ENCODE peak calls at places on chromosomes 5 and 9, in ten cellular contexts. Z is activated CD8-positive, alpha-beta memory T cell treated with anti-CD3 and anti-CD28 coated beads, Interleukin-2, amount 50 U/mL, for 48 hours; L is Kasumi-1; C is tibial artery; J is stimulated activated naive B cell treated with anti-CD40 and anti-IgM and Interleukin-4, amounts not matched to agents 10 μg/mL and 1 μg/mL and 100 μg/mL, for 72 hours; X is cerebellum; Q is Daoy; E is NCI-H226; F is mucosa of descending colon; Y is osteoblast. D is an unnamed sample.

GRCh38 chr5:94818904-94819303 is 200.4 kb downstream of the SLF1 start:
- DNase-seq in Q (no peak), C (no peak), Z (no peak), X (no peak), E (no peak), J (no peak), Y (no peak), F (no peak), L (no peak), D (no peak)

GRCh38 chr5:124746916-124747769 is 704 bp upstream of the ZNF608 start:
- DNase-seq in Z (no peak), L (peak; percentile 97), J (peak; percentile 57), F (peak; percentile 88), X (peak; percentile 80), Y (peak; percentile 57), E (no peak), C (peak; percentile 89), Q (peak; percentile 88), D (peak; percentile 71)

GRCh38 chr5:14153932-14154646 is 10.9 kb downstream of the TRIO start:
- DNase-seq in Y (peak; percentile 64), F (peak; percentile 80), E (peak; percentile 82), Q (peak; percentile 88), J (no peak), Z (no peak), C (peak; percentile 84), L (peak; percentile 59), X (no peak), D (peak; percentile 80)

GRCh38 chr9:120694559-120694958 is 19.7 kb downstream of the MEGF9 start:
- DNase-seq in Y (no peak), L (no peak), F (no peak), X (no peak), Z (no peak), Q (no peak), E (no peak), J (no peak), C (no peak), D (no peak)

GRCh38 chr9:86614871-86615849 is 260.9 kb upstream of the TUT7 start:
- DNase-seq in X (no peak), F (peak; percentile 32), J (no peak), C (no peak), Q (no peak), Z (no peak), E (peak; percentile 52), Y (no peak), L (peak; percentile 42), D (peak; percentile 53)

GRCh38 chr9:127452481-127453092 is 1.3 kb downstream of the LRSAM1 start:
- DNase-seq in Y (peak; percentile 72), X (peak; percentile 33), E (peak; percentile 60), F (peak; percentile 84), C (peak; percentile 25), Q (peak; percentile 46), Z (no peak), J (no peak), L (no peak), D (no peak)

GRCh38 chr5:133696782-133697507 is 84.6 kb upstream of the FSTL4 start:
- DNase-seq in C (no peak), E (no peak), Y (no peak), Q (no peak), Z (no peak), X (peak; percentile 10), F (no peak), J (no peak), L (no peak), D (no peak)

GRCh38 chr9:78539188-78539587 is 242.3 kb downstream of the PSAT1 start:
- DNase-seq in F (no peak), C (no peak), L (no peak), Z (no peak), Y (no peak), E (no peak), Q (no peak), X (no peak), J (no peak), D (no peak)

GRCh38 chr9:134154262-134154701 is 10.1 kb downstream of the RNU6ATAC start:
- DNase-seq in L (no peak), J (no peak), C (no peak), X (no peak), Z (no peak), Y (no peak), E (no peak), Q (no peak), F (no peak), D (no peak)

GRCh38 chr5:38608877-38609276 is 52.4 kb upstream of the LIFR start:
- DNase-seq in E (peak; percentile 31), Q (no peak), C (no peak), J (no peak), F (no peak), L (no peak), X (no peak), Y (no peak), Z (no peak), D (no peak)

GRCh38 chr9:89864257-89864656 is 259.4 kb downstream of the GADD45G start:
- DNase-seq in X (no peak), Q (no peak), F (no peak), J (no peak), C (peak; percentile 3), L (no peak), Z (no peak), Y (peak; percentile 9), E (no peak), D (no peak)

GRCh38 chr5:19928556-19929421 is 59.2 kb downstream of the CDH18 start:
- DNase-seq in X (no peak), C (no peak), L (peak; percentile 14), J (no peak), F (no peak), Q (peak; percentile 76), Y (no peak), E (peak; percentile 70), Z (no peak), D (no peak)

GRCh38 chr5:32276173-32276853 is 36.4 kb downstream of the MTMR12 start:
- DNase-seq in C (no peak), Z (no peak), Y (no peak), Q (no peak), J (no peak), F (no peak), E (peak; percentile 48), X (no peak), L (peak; percentile 67), D (no peak)

GRCh38 chr9:114925672-114926071 is 4.7 kb downstream of the TNFSF8 start:
- DNase-seq in Y (no peak), L (no peak), F (no peak), Q (no peak), E (no peak), Z (no peak), J (no peak), C (no peak), X (no peak), D (no peak)

GRCh38 chr9:86943223-86943870 is 4.0 kb downstream of the GAS1 start:
- DNase-seq in Z (no peak), C (peak; percentile 33), E (no peak), Y (no peak), F (peak; percentile 34), Q (no peak), X (no peak), J (no peak), L (no peak), D (no peak)

GRCh38 chr9:77883133-77883532 is 148.5 kb downstream of the GNAQ start:
- DNase-seq in Y (no peak), Z (no peak), C (no peak), L (no peak), X (no peak), J (no peak), F (no peak), E (no peak), Q (no peak), D (no peak)

GRCh38 chr9:91034976-91035824 is 233.6 kb downstream of the SYK start:
- DNase-seq in L (no peak), Q (no peak), E (no peak), J (no peak), Z (peak; percentile 55), Y (no peak), F (no peak), C (no peak), X (no peak), D (no peak)

GRCh38 chr5:144581044-144581443 is 410.4 kb downstream of the KCTD16 start:
- DNase-seq in X (no peak), E (no peak), J (no peak), L (no peak), Z (no peak), Q (no peak), Y (no peak), C (no peak), F (no peak), D (no peak)

GRCh38 chr5:40258205-40258604 is 421.5 kb upstream of the PTGER4 start:
- DNase-seq in E (no peak), Y (peak; percentile 49), C (no peak), F (no peak), X (no peak), Z (no peak), L (no peak), J (no peak), Q (no peak), D (no peak)

GRCh38 chr5:154058055-154059038 is 19.6 kb downstream of the MFAP3 start:
- DNase-seq in C (no peak), Q (peak; percentile 54), F (peak; percentile 26), L (no peak), J (no peak), Y (peak; percentile 75), Z (no peak), E (peak; percentile 55), X (peak; percentile 18), D (no peak)

GRCh38 chr5:178590141-178590923 is at the start of gene COL23A1:
- DNase-seq in J (no peak), Q (peak; percentile 83), Z (peak; percentile 62), Y (peak; percentile 92), F (peak; percentile 40), C (peak; percentile 39), L (peak; percentile 70), E (peak; percentile 29), X (no peak), D (no peak)

GRCh38 chr5:10801931-10802674 is 41.1 kb upstream of the DAP start:
- DNase-seq in J (no peak), Q (no peak), E (no peak), X (no peak), F (no peak), L (no peak), Y (no peak), Z (no peak), C (no peak), D (no peak)

GRCh38 chr9:755454-756381 is 85.8 kb upstream of the DMRT1 start:
- DNase-seq in X (no peak), F (no peak), Z (no peak), L (peak; percentile 18), E (peak; percentile 83), Q (peak; percentile 93), J (no peak), C (no peak), Y (peak; percentile 92), D (peak; percentile 47)

GRCh38 chr9:109272745-109273144 is 48.1 kb downstream of the EPB41L4B start:
- DNase-seq in J (no peak), Y (no peak), C (no peak), L (no peak), X (no peak), F (no peak), Z (no peak), Q (no peak), E (peak; percentile 84), D (no peak)

GRCh38 chr5:174459832-174460448 is 264.4 kb upstream of the MSX2 start:
- DNase-seq in Q (peak; percentile 60), L (no peak), E (no peak), F (no peak), X (no peak), C (no peak), J (no peak), Z (no peak), Y (no peak), D (no peak)

GRCh38 chr5:10933141-10933540 is 172.1 kb upstream of the DAP start:
- DNase-seq in J (no peak), X (no peak), L (no peak), Z (no peak), Q (no peak), E (no peak), F (no peak), Y (peak; percentile 45), C (no peak), D (no peak)

GRCh38 chr9:33619666-33620404 is 95.8 kb downstream of the ANKRD18B start:
- DNase-seq in Q (peak; percentile 64), Y (peak; percentile 65), X (no peak), L (no peak), F (no peak), C (no peak), Z (no peak), E (peak; percentile 70), J (no peak), D (no peak)

GRCh38 chr5:173493846-173494245 is 122.6 kb downstream of the BOD1 start:
- DNase-seq in C (no peak), F (no peak), L (no peak), Y (no peak), E (no peak), J (no peak), X (no peak), Q (no peak), Z (no peak), D (no peak)

D was measured in SJSA1.